ENCODE peak calls at places on chromosomes 4 and X, in eight cellular contexts. One of them, this sample, is unnamed.

GRCh38 chrX:103540145-103540544 is 20.9 kb upstream of the RAB40A start:
- DNase-seq in ovary: no peak
- DNase-seq in HEK293T: no peak
- DNase-seq in fibroblast of lung: peak
- DNase-seq in activated T-helper 1 cell treated with anti-CD3 and anti-CD28 coated beads, Interleukin-2, amount 50 U/mL, for 16 hours: no peak
- DNase-seq in iris pigment epithelial cell: peak
- DNase-seq in activated T-cell treated with anti-CD3 and anti-CD28 coated beads for 1 hour: no peak
- DNase-seq in astrocyte of the spinal cord: peak
- DNase-seq in this sample: peak

GRCh38 chrX:41600266-41600665 is 88.5 kb upstream of the GPR34 start:
- DNase-seq in ovary: no peak
- DNase-seq in HEK293T: no peak
- DNase-seq in fibroblast of lung: peak
- DNase-seq in activated T-helper 1 cell treated with anti-CD3 and anti-CD28 coated beads, Interleukin-2, amount 50 U/mL, for 16 hours: no peak
- DNase-seq in iris pigment epithelial cell: peak
- DNase-seq in activated T-cell treated with anti-CD3 and anti-CD28 coated beads for 1 hour: no peak
- DNase-seq in astrocyte of the spinal cord: peak
- DNase-seq in this sample: peak

GRCh38 chrX:43436497-43436896 is 219.6 kb upstream of the MAOA start:
- DNase-seq in ovary: no peak
- DNase-seq in HEK293T: no peak
- DNase-seq in fibroblast of lung: no peak
- DNase-seq in activated T-helper 1 cell treated with anti-CD3 and anti-CD28 coated beads, Interleukin-2, amount 50 U/mL, for 16 hours: no peak
- DNase-seq in iris pigment epithelial cell: no peak
- DNase-seq in activated T-cell treated with anti-CD3 and anti-CD28 coated beads for 1 hour: no peak
- DNase-seq in astrocyte of the spinal cord: no peak
- DNase-seq in this sample: no peak

GRCh38 chrX:13793897-13794296 is 23.0 kb downstream of the GPM6B start:
- DNase-seq in ovary: no peak
- DNase-seq in HEK293T: no peak
- DNase-seq in fibroblast of lung: no peak
- DNase-seq in activated T-helper 1 cell treated with anti-CD3 and anti-CD28 coated beads, Interleukin-2, amount 50 U/mL, for 16 hours: no peak
- DNase-seq in iris pigment epithelial cell: no peak
- DNase-seq in activated T-cell treated with anti-CD3 and anti-CD28 coated beads for 1 hour: no peak
- DNase-seq in astrocyte of the spinal cord: no peak
- DNase-seq in this sample: no peak

GRCh38 chrX:151818828-151819227 is 84.3 kb downstream of the CNGA2 start:
- DNase-seq in ovary: no peak
- DNase-seq in HEK293T: no peak
- DNase-seq in fibroblast of lung: no peak
- DNase-seq in activated T-helper 1 cell treated with anti-CD3 and anti-CD28 coated beads, Interleukin-2, amount 50 U/mL, for 16 hours: no peak
- DNase-seq in iris pigment epithelial cell: no peak
- DNase-seq in activated T-cell treated with anti-CD3 and anti-CD28 coated beads for 1 hour: no peak
- DNase-seq in astrocyte of the spinal cord: no peak
- DNase-seq in this sample: no peak

GRCh38 chr4:186079698-186080097 is 10.7 kb downstream of the TLR3 start:
- DNase-seq in ovary: no peak
- DNase-seq in HEK293T: no peak
- DNase-seq in fibroblast of lung: no peak
- DNase-seq in activated T-helper 1 cell treated with anti-CD3 and anti-CD28 coated beads, Interleukin-2, amount 50 U/mL, for 16 hours: no peak
- DNase-seq in iris pigment epithelial cell: no peak
- DNase-seq in activated T-cell treated with anti-CD3 and anti-CD28 coated beads for 1 hour: no peak
- DNase-seq in astrocyte of the spinal cord: no peak
- DNase-seq in this sample: no peak

GRCh38 chr4:144699565-144699964 is 53.6 kb downstream of the HHIP start:
- DNase-seq in ovary: no peak
- DNase-seq in HEK293T: no peak
- DNase-seq in fibroblast of lung: peak
- DNase-seq in activated T-helper 1 cell treated with anti-CD3 and anti-CD28 coated beads, Interleukin-2, amount 50 U/mL, for 16 hours: no peak
- DNase-seq in iris pigment epithelial cell: peak
- DNase-seq in activated T-cell treated with anti-CD3 and anti-CD28 coated beads for 1 hour: no peak
- DNase-seq in astrocyte of the spinal cord: peak
- DNase-seq in this sample: no peak

GRCh38 chr4:36235306-36235705 is 9.0 kb downstream of the ARAP2 start:
- DNase-seq in ovary: no peak
- DNase-seq in HEK293T: no peak
- DNase-seq in fibroblast of lung: peak
- DNase-seq in activated T-helper 1 cell treated with anti-CD3 and anti-CD28 coated beads, Interleukin-2, amount 50 U/mL, for 16 hours: no peak
- DNase-seq in iris pigment epithelial cell: peak
- DNase-seq in activated T-cell treated with anti-CD3 and anti-CD28 coated beads for 1 hour: no peak
- DNase-seq in astrocyte of the spinal cord: no peak
- DNase-seq in this sample: no peak

GRCh38 chr4:26020083-26020668 is 106.2 kb downstream of the SMIM20 start:
- DNase-seq in ovary: no peak
- DNase-seq in HEK293T: no peak
- DNase-seq in fibroblast of lung: peak
- DNase-seq in activated T-helper 1 cell treated with anti-CD3 and anti-CD28 coated beads, Interleukin-2, amount 50 U/mL, for 16 hours: no peak
- DNase-seq in iris pigment epithelial cell: peak
- DNase-seq in activated T-cell treated with anti-CD3 and anti-CD28 coated beads for 1 hour: no peak
- DNase-seq in astrocyte of the spinal cord: peak
- DNase-seq in this sample: peak